ENCODE peak calls at places on chromosomes 3 and 15, in four cellular contexts. One of them, this sample, is unnamed.
A peak's percentile ranks its signal among the peaks of the same experiment; 100 is the strongest.

GRCh38 chr3:113211370-113212154 is at the start of gene BOC:
- DNase-seq in breast epithelium: no peak
- DNase-seq in spleen: no peak
- DNase-seq in RWPE2: no peak
- DNase-seq in this sample: peak; percentile 69

GRCh38 chr3:4825572-4826236 is 153.5 kb upstream of the BHLHE40 start:
- DNase-seq in RWPE2: no peak
- DNase-seq in breast epithelium: no peak
- DNase-seq in spleen: no peak
- DNase-seq in this sample: no peak

GRCh38 chr3:134061401-134061800 is 31.7 kb upstream of the SLCO2A1 start:
- DNase-seq in RWPE2: peak; percentile 7
- DNase-seq in breast epithelium: no peak
- DNase-seq in spleen: peak; percentile 52
- DNase-seq in this sample: no peak

GRCh38 chr3:172710709-172711456 is at the start of gene NCEH1:
- DNase-seq in breast epithelium: peak; percentile 87
- DNase-seq in spleen: peak; percentile 96
- DNase-seq in RWPE2: peak; percentile 94
- DNase-seq in this sample: peak; percentile 98

GRCh38 chr3:9948586-9948985 is 3.6 kb downstream of the PRRT3 start:
- DNase-seq in breast epithelium: no peak
- DNase-seq in spleen: no peak
- DNase-seq in RWPE2: peak; percentile 30
- DNase-seq in this sample: no peak

GRCh38 chr3:38533285-38533994 is 37.3 kb downstream of the EXOG start:
- DNase-seq in breast epithelium: no peak
- DNase-seq in spleen: peak; percentile 39
- DNase-seq in RWPE2: no peak
- DNase-seq in this sample: no peak

GRCh38 chr15:68658151-68658550 is 79.4 kb downstream of the CORO2B start:
- DNase-seq in RWPE2: peak; percentile 58
- DNase-seq in spleen: peak; percentile 47
- DNase-seq in breast epithelium: no peak
- DNase-seq in this sample: no peak

GRCh38 chr3:72210248-72210647 is 425.3 kb upstream of the PROK2 start:
- DNase-seq in spleen: no peak
- DNase-seq in breast epithelium: no peak
- DNase-seq in RWPE2: no peak
- DNase-seq in this sample: no peak

GRCh38 chr3:34237946-34238345 is 439.5 kb downstream of the PDCD6IP start:
- DNase-seq in RWPE2: no peak
- DNase-seq in spleen: no peak
- DNase-seq in breast epithelium: no peak
- DNase-seq in this sample: no peak

GRCh38 chr3:129564981-129565644 is 22.1 kb downstream of the H1-8 start:
- DNase-seq in spleen: no peak
- DNase-seq in RWPE2: no peak
- DNase-seq in breast epithelium: no peak
- DNase-seq in this sample: no peak

GRCh38 chr3:11720220-11721113 is 76.8 kb upstream of the VGLL4 start:
- DNase-seq in spleen: peak; percentile 88
- DNase-seq in breast epithelium: peak; percentile 82
- DNase-seq in RWPE2: peak; percentile 71
- DNase-seq in this sample: peak; percentile 83

GRCh38 chr3:52240059-52240885 is 1.3 kb upstream of the TWF2 start:
- DNase-seq in breast epithelium: peak; percentile 58
- DNase-seq in RWPE2: peak; percentile 67
- DNase-seq in spleen: peak; percentile 69
- DNase-seq in this sample: peak; percentile 97

GRCh38 chr15:41908681-41909461 is 15.0 kb upstream of the SPTBN5 start:
- DNase-seq in RWPE2: no peak
- DNase-seq in breast epithelium: no peak
- DNase-seq in spleen: peak; percentile 48
- DNase-seq in this sample: no peak

GRCh38 chr3:64574194-64574593 is 113.6 kb downstream of the ADAMTS9 start:
- DNase-seq in breast epithelium: no peak
- DNase-seq in RWPE2: no peak
- DNase-seq in spleen: no peak
- DNase-seq in this sample: no peak

GRCh38 chr3:64578797-64579196 is 109.0 kb downstream of the ADAMTS9 start:
- DNase-seq in breast epithelium: no peak
- DNase-seq in spleen: no peak
- DNase-seq in RWPE2: no peak
- DNase-seq in this sample: no peak

GRCh38 chr3:64571982-64572381 is 115.8 kb downstream of the ADAMTS9 start:
- DNase-seq in RWPE2: no peak
- DNase-seq in breast epithelium: no peak
- DNase-seq in spleen: no peak
- DNase-seq in this sample: no peak

GRCh38 chr3:64578384-64578783 is 109.4 kb downstream of the ADAMTS9 start:
- DNase-seq in spleen: no peak
- DNase-seq in breast epithelium: no peak
- DNase-seq in RWPE2: no peak
- DNase-seq in this sample: no peak

DNA sequence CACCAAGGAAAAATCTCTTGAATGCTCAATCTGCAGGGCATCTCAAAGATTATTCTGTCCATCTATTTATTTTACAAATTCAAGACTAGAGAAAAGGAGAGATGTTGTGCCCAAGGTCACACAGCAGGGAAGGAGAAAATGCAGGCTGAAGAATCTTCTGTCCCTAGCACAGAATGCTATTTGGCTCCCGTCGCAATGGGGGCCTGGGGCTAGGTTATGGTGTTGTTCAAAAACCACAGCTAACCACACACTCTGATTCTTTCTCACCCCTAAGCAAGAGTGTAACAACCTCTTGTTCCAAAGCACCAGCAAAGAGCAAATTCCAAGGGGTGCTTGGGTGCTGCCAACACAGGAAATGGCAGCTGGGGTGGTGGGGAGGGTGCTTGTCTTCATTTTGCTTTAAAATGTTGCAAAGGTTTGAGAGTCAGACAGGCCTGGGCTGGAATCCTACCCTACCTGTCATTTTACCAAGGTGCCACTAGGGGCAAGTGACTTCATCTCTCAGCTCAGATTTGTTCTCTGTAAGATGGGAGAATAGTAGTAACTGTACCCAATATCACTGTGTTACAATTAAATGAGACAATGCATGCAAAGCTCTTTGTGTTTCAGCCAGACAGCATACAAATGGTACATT is 112.5 kb downstream of the ADAMTS9 start:
- DNase-seq in spleen: no peak
- DNase-seq in RWPE2: no peak
- DNase-seq in breast epithelium: no peak
- DNase-seq in this sample: peak; percentile 16
- TF ChIP-seq CTCF in spleen: peak; percentile 41
- TF ChIP-seq CTCF in RWPE2: peak; percentile 42
- TF ChIP-seq CTCF in breast epithelium: peak; percentile 34
- TF ChIP-seq CTCF in this sample: peak; percentile 69

GRCh38 chr3:48430359-48431101 is 644 bp upstream of the PLXNB1 start:
- DNase-seq in RWPE2: peak; percentile 33
- DNase-seq in spleen: no peak
- DNase-seq in breast epithelium: no peak
- DNase-seq in this sample: no peak
- H3K4me3 ChIP-seq in RWPE2: peak overlapping the region; percentile 84
- H3K4me3 ChIP-seq in spleen: peak overlapping the region; percentile 76
- H3K4me3 ChIP-seq in breast epithelium: peak overlapping the region; percentile 73
- H3K4me3 ChIP-seq in this sample: peak overlapping the region; percentile 74

GRCh38 chr3:78823859-78824258 is 943.9 kb downstream of the ROBO1 start:
- DNase-seq in breast epithelium: no peak
- DNase-seq in RWPE2: no peak
- DNase-seq in spleen: no peak
- DNase-seq in this sample: peak; percentile 64

GRCh38 chr3:78825118-78825857 is 942.5 kb downstream of the ROBO1 start:
- DNase-seq in spleen: no peak
- DNase-seq in RWPE2: no peak
- DNase-seq in breast epithelium: no peak
- DNase-seq in this sample: no peak

GRCh38 chr3:78823434-78823833 is 944.4 kb downstream of the ROBO1 start:
- DNase-seq in breast epithelium: no peak
- DNase-seq in RWPE2: no peak
- DNase-seq in spleen: no peak
- DNase-seq in this sample: no peak

GRCh38 chr3:78820497-78820896 is 947.3 kb downstream of the ROBO1 start:
- DNase-seq in RWPE2: no peak
- DNase-seq in spleen: no peak
- DNase-seq in breast epithelium: no peak
- DNase-seq in this sample: no peak

GRCh38 chr3:78822741-78823140 is 945.1 kb downstream of the ROBO1 start:
- DNase-seq in spleen: no peak
- DNase-seq in breast epithelium: no peak
- DNase-seq in RWPE2: no peak
- DNase-seq in this sample: no peak
- TF ChIP-seq CTCF in spleen: no peak
- TF ChIP-seq CTCF in breast epithelium: no peak
- TF ChIP-seq CTCF in RWPE2: no peak
- TF ChIP-seq CTCF in this sample: no peak

DNA sequence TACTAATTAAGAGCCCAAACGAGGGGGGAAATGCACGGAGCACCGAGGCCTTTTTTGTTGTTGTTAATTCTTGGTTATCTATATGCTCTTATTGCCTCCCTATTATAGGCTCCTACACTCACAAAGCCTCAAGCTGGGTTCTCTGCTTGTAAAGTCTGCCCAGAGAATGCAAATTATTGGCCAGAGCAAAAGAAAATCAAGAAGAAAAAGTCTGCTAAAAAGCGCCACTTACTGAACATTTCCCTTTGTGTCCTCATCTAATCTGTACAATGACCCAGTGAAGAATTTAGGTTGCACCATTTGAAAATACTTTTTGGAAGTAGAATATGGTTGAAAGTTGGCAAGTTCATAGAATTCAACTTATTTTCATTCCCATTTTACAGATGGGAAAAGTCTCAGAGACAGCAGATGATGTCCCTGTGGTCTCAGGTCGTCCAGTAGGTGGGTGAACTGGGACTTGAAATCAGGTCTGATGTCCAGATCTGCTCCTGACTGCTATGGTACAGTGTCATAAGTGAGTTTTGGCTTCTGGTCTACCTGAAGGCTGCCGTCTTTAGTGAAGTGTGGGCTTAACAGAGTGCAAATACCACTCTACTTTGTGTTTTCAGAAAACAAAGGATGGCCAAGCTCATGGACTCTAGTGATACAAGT is 1.1 kb upstream of the TNFAIP8L3 start:
- DNase-seq in spleen: no peak
- DNase-seq in breast epithelium: no peak
- DNase-seq in RWPE2: no peak
- DNase-seq in this sample: no peak
- H3K4me3 ChIP-seq in spleen: peak overlapping the region; percentile 63
- H3K4me3 ChIP-seq in breast epithelium: peak overlapping the region; percentile 56
- H3K4me3 ChIP-seq in RWPE2: no peak overlapping the region
- H3K4me3 ChIP-seq in this sample: peak overlapping the region; percentile 76

GRCh38 chr3:94269763-94270162 is 206.9 kb downstream of the NSUN3 start:
- DNase-seq in spleen: no peak
- DNase-seq in breast epithelium: no peak
- DNase-seq in RWPE2: no peak
- DNase-seq in this sample: no peak
- TF ChIP-seq CTCF in spleen: no peak
- TF ChIP-seq CTCF in breast epithelium: no peak
- TF ChIP-seq CTCF in RWPE2: no peak
- TF ChIP-seq CTCF in this sample: no peak

DNA sequence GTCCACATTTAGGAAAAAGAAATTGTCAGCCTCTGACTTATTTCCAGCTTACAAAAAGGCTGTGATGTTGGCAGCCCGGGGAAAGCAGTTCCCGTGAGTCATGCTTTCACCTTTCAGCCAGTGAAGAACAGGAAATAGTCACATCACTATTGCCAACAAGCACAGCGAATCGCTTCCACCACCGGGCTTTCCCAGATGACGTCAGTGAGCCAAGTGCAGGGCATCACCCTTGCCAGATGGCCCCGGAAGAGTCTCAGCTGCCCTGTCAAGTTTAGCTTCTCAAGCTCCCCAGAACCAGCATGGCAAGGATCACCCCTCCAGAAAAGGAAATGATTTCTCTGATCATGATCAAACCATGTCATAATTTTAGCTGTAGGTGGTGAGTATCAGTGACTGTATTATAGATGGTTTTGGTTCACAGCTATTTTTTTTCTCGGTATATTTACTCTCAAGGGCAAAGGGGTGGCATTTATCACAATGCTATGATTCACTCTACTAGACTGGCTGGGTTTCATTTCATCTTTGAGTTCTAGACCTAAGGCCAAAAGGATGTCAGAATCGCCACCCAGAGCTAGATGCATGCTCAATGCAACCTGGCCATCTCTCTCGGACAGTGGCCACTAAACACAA is 32.9 kb downstream of the B3GNT5 start:
- DNase-seq in spleen: peak; percentile 92
- DNase-seq in RWPE2: peak; percentile 97
- DNase-seq in breast epithelium: peak; percentile 83
- DNase-seq in this sample: peak; percentile 99
- H3K4me3 ChIP-seq in spleen: no peak overlapping the region
- H3K4me3 ChIP-seq in RWPE2: no peak overlapping the region
- H3K4me3 ChIP-seq in breast epithelium: no peak overlapping the region
- H3K4me3 ChIP-seq in this sample: no peak overlapping the region

This sample was measured in fibroblast of the aortic adventitia.